ENCODE peak calls at places on chromosome 15, in five cellular contexts. Z is IMR-90, S is upper lobe of right lung, F is activated B cell treated with CpG ODN at 0.5 μM for 24 hours, T is choroid plexus epithelial cell. V is an unnamed sample.

GRCh38 chr15:52256366-52256765 is 39.2 kb downstream of the MYO5C start:
- DNase-seq in Z (peak; percentile 80), S (no peak), F (peak; percentile 46), T (peak; percentile 90), V (peak; percentile 73)

GRCh38 chr15:96947830-96948229 is 617.3 kb downstream of the NR2F2 start:
- DNase-seq in Z (no peak), S (no peak), F (no peak), T (peak; percentile 33), V (no peak)

GRCh38 chr15:69592954-69593353 is 140.3 kb downstream of the RPLP1 start:
- DNase-seq in Z (no peak), S (no peak), F (no peak), T (no peak), V (no peak)

GRCh38 chr15:35458176-35458856 is 87.6 kb downstream of the DPH6 start:
- DNase-seq in Z (peak; percentile 47), S (no peak), F (no peak), T (no peak), V (no peak)

GRCh38 chr15:81296673-81297072 is 27.3 kb downstream of the STARD5 start:
- DNase-seq in Z (no peak), S (peak; percentile 72), F (peak; percentile 56), T (peak; percentile 54), V (no peak)

GRCh38 chr15:60526127-60526616 is 47.2 kb upstream of the ICE2 start:
- DNase-seq in Z (no peak), S (no peak), F (no peak), T (no peak), V (no peak)

GRCh38 chr15:98873441-98874218 is 134.0 kb downstream of the PGPEP1L start:
- DNase-seq in Z (peak; percentile 83), S (no peak), F (no peak), T (peak; percentile 89), V (no peak)

GRCh38 chr15:77021088-77021481 is 26.2 kb downstream of the PSTPIP1 start:
- DNase-seq in Z (no peak), S (no peak), F (no peak), T (no peak), V (no peak)

GRCh38 chr15:20271647-20272046 is 270.0 kb downstream of the GOLGA6L6 start:
- DNase-seq in Z (no peak), S (no peak), F (no peak), T (no peak), V (no peak)

GRCh38 chr15:71747128-71748083 is 62.9 kb upstream of the NR2E3 start:
- DNase-seq in Z (peak; percentile 84), S (no peak), F (no peak), T (peak; percentile 88), V (peak; percentile 32)

GRCh38 chr15:50098576-50098975 is 20.5 kb downstream of the ATP8B4 start:
- DNase-seq in Z (peak; percentile 37), S (no peak), F (no peak), T (no peak), V (no peak)

GRCh38 chr15:79724312-79724711 is 172.5 kb downstream of the MTHFS start:
- DNase-seq in Z (peak; percentile 40), S (no peak), F (no peak), T (peak; percentile 72), V (no peak)

GRCh38 chr15:39174332-39174731 is 406.5 kb upstream of the THBS1 start:
- DNase-seq in Z (no peak), S (no peak), F (no peak), T (no peak), V (no peak)

GRCh38 chr15:98800437-98801233 is 152.3 kb downstream of the IGF1R start:
- DNase-seq in Z (peak; percentile 86), S (no peak), F (no peak), T (peak; percentile 92), V (peak; percentile 55)

GRCh38 chr15:89801471-89802205 is 13.0 kb downstream of the ANPEP start:
- DNase-seq in Z (no peak), S (no peak), F (no peak), T (no peak), V (no peak)

GRCh38 chr15:69579950-69580618 is 127.5 kb downstream of the RPLP1 start:
- DNase-seq in Z (no peak), S (no peak), F (no peak), T (no peak), V (no peak)

GRCh38 chr15:51647128-51647562 is 24.6 kb upstream of the DMXL2 start:
- DNase-seq in Z (peak; percentile 43), S (no peak), F (no peak), T (peak; percentile 31), V (peak; percentile 13)

GRCh38 chr15:73650387-73651126 is 17.4 kb upstream of the NPTN start:
- DNase-seq in Z (peak; percentile 61), S (no peak), F (no peak), T (peak; percentile 86), V (no peak)

GRCh38 chr15:69388259-69388658 is 25.9 kb upstream of the KIF23 start:
- DNase-seq in Z (no peak), S (peak; percentile 53), F (no peak), T (no peak), V (no peak)

GRCh38 chr15:69679623-69680228 is 227.1 kb downstream of the RPLP1 start:
- DNase-seq in Z (no peak), S (peak; percentile 44), F (peak; percentile 44), T (no peak), V (no peak)

GRCh38 chr15:74349241-74349766 is 18.1 kb downstream of the CYP11A1 start:
- DNase-seq in Z (no peak), S (no peak), F (no peak), T (no peak), V (no peak)

GRCh38 chr15:70127797-70128756 is 30.4 kb upstream of the TLE3 start:
- DNase-seq in Z (no peak), S (no peak), F (no peak), T (no peak), V (no peak)

GRCh38 chr15:90325677-90326200 is 26.3 kb upstream of the ZNF774 start:
- DNase-seq in Z (no peak), S (no peak), F (no peak), T (no peak), V (no peak)

GRCh38 chr15:70795311-70795665 is 31.9 kb upstream of the UACA start:
- DNase-seq in Z (peak; percentile 98), S (no peak), F (no peak), T (peak; percentile 96), V (no peak)

GRCh38 chr15:60557157-60557556 is 78.2 kb upstream of the ICE2 start:
- DNase-seq in Z (peak; percentile 7), S (no peak), F (no peak), T (no peak), V (no peak)

GRCh38 chr15:29089731-29090616 is 179.6 kb downstream of the NSMCE3 start:
- DNase-seq in Z (peak; percentile 45), S (no peak), F (no peak), T (peak; percentile 72), V (no peak)

DNA sequence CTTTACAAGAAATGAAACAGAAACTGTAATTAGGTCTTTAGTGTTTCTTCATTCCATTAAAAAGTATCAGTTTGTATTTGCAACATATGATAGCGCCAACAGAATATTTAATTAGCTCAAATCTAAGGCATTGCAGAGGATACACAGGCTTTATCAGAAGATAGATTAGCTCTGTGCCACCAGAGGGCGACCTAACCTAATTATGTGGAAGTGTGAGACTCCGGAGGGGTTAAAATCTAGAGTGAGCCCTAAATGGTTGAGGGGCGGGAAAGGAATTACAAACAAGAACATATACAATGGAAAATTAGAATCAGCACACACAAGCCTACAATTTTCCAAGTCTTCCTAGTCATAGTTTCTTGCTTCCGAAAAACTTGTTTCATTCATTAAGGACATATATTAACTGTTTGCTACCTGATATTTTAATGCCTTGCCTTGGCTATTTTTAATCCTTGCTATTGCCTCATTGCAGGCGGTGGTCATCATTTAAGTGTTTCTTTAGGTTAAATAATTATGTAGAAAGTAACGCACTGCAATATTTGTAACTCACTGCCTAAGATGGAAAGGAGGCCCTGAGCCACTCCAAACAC is 18.0 kb upstream of the RYR3 start:
- DNase-seq in Z (peak; percentile 53), S (no peak), F (no peak), T (peak; percentile 79), V (peak; percentile 43)
- TF ChIP-seq CTCF in Z (peak; percentile 62), S (peak; percentile 71), F (no peak), T (peak; percentile 86), V (peak; percentile 12)

GRCh38 chr15:78620021-78620838 is 566 bp downstream of the CHRNA3 start:
- DNase-seq in Z (no peak), S (peak; percentile 58), F (no peak), T (peak; percentile 16), V (no peak)
- TF ChIP-seq CTCF in Z (peak; percentile 14), S (no peak), F (no peak), T (peak; percentile 33), V (no peak)

GRCh38 chr15:84926491-84927220 is 42.2 kb downstream of the SLC28A1 start:
- DNase-seq in Z (no peak), S (no peak), F (no peak), T (no peak), V (no peak)
- TF ChIP-seq CTCF in Z (no peak), S (no peak), F (no peak), T (no peak), V (no peak)

GRCh38 chr15:67005294-67005996 is 60.0 kb upstream of the SMAD3 start:
- DNase-seq in Z (no peak), S (no peak), F (no peak), T (no peak), V (no peak)

GRCh38 chr15:67003586-67003985 is 61.8 kb upstream of the SMAD3 start:
- DNase-seq in Z (peak; percentile 53), S (no peak), F (no peak), T (no peak), V (no peak)

GRCh38 chr15:67006089-67007065 is 59.0 kb upstream of the SMAD3 start:
- DNase-seq in Z (peak; percentile 36), S (no peak), F (no peak), T (peak; percentile 36), V (no peak)

GRCh38 chr15:67002379-67002778 is 63.0 kb upstream of the SMAD3 start:
- DNase-seq in Z (no peak), S (no peak), F (no peak), T (no peak), V (no peak)

DNA sequence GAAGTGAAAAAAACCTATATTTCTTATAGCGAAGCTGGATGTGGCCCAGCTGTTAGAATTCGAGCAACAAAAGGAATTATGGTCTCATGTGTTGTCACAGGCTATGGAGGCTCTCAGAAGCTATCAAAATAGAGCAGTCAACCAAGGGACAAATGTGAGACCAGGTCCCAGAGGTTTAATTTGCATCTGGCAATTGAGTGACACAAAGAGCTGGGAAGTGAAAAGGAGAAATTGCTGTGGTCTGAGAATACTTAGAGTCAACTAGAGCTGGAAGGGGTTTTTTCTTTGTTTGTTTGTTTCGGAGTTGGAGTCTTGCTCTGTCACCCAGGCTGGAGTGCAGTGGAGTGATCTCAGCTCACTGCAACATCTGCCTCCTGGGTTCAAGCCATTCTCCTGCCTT is 61.3 kb upstream of the SMAD3 start:
- DNase-seq in Z (no peak), S (no peak), F (no peak), T (no peak), V (no peak)
- TF ChIP-seq CTCF in Z (no peak), S (no peak), F (no peak), T (no peak), V (no peak)

GRCh38 chr15:91853968-91854943 is 748 bp downstream of the SLCO3A1 start:
- DNase-seq in Z (no peak), S (peak; percentile 84), F (no peak), T (no peak), V (peak; percentile 69)
- TF ChIP-seq CTCF in Z (peak; percentile 16), S (peak; percentile 14), F (no peak), T (no peak), V (no peak)

DNA sequence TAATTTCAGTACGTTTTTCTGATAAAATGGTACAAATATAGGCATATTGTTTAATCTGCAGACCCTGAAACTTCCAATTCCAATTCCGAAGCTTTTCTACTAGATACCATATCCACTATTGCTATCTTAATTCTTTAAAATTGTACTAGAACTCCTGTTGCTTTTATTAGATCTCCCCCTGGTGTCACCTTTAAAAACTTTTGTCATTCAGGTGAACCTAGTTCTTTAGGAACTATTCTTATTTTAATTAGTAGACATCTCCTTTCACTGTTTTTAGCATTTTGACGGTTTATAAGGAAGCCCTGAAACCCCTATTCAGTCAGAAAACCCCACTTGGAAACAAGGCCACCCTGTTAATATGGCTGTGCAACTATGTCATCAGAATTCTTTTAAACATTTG is 22.3 kb downstream of the C2CD4B start:
- DNase-seq in Z (no peak), S (no peak), F (no peak), T (no peak), V (no peak)
- TF ChIP-seq CTCF in Z (no peak), S (no peak), F (no peak), T (no peak), V (peak; percentile 46)